ENCODE peak calls at places on chromosomes 5 and 9, in five cellular contexts. W, L, Q, S and A are unnamed samples. For H3K9me3, the result is how much of the 10 kb centered on the place peaks cover.

GRCh38 chr5:127369772-127370171 is 79.2 kb downstream of the MEGF10 start:
- DNase-seq in W (no peak), L (no peak), Q (no peak), S (no peak), A (no peak)

GRCh38 chr5:318341-318897 is 3.1 kb upstream of the AHRR start:
- DNase-seq in W (no peak), L (no peak), Q (no peak), S (no peak), A (no peak)

GRCh38 chr5:144017119-144017518 is 153.3 kb downstream of the YIPF5 start:
- DNase-seq in W (no peak), L (no peak), Q (no peak), S (no peak), A (no peak)

GRCh38 chr9:89555426-89556375 is 49.1 kb upstream of the GADD45G start:
- DNase-seq in W (no peak), L (no peak), Q (peak), S (peak), A (peak)

GRCh38 chr9:86655147-86655546 is 292.2 kb downstream of the GAS1 start:
- DNase-seq in W (no peak), L (no peak), Q (no peak), S (no peak), A (no peak)

GRCh38 chr5:35248843-35249780 is 18.8 kb upstream of the PRLR start:
- DNase-seq in W (no peak), L (no peak), Q (no peak), S (no peak), A (peak)

GRCh38 chr5:60184599-60184998 is 291.1 kb upstream of the PDE4D start:
- DNase-seq in W (no peak), L (no peak), Q (no peak), S (no peak), A (no peak)

GRCh38 chr5:137072376-137073174 is 426.6 kb downstream of the SPOCK1 start:
- DNase-seq in W (no peak), L (no peak), Q (no peak), S (peak), A (no peak)

GRCh38 chr9:133647765-133648469 is 11.8 kb downstream of the DBH start:
- DNase-seq in W (no peak), L (no peak), Q (no peak), S (no peak), A (no peak)

GRCh38 chr5:164013077-164013670 is 507.8 kb downstream of the MAT2B start:
- DNase-seq in W (no peak), L (peak), Q (peak), S (peak), A (no peak)

GRCh38 chr9:138117101-138117750 is 239.6 kb downstream of the CACNA1B start:
- DNase-seq in W (no peak), L (no peak), Q (no peak), S (no peak), A (no peak)

GRCh38 chr9:84146893-84147705 is 166.5 kb downstream of the RMI1 start:
- DNase-seq in W (no peak), L (no peak), Q (no peak), S (peak), A (no peak)

GRCh38 chr9:125523681-125524080 is 183.3 kb downstream of the MAPKAP1 start:
- DNase-seq in W (no peak), L (no peak), Q (no peak), S (no peak), A (no peak)

GRCh38 chr5:35031276-35031675 is 16.5 kb downstream of the AGXT2 start:
- DNase-seq in W (no peak), L (no peak), Q (no peak), S (no peak), A (no peak)

GRCh38 chr5:154612666-154613065 is 134.6 kb upstream of the HAND1 start:
- DNase-seq in W (no peak), L (no peak), Q (no peak), S (no peak), A (no peak)

GRCh38 chr5:80662108-80662507 is 7.3 kb upstream of the DHFR start:
- DNase-seq in W (no peak), L (no peak), Q (no peak), S (no peak), A (no peak)

GRCh38 chr5:1971944-1972343 is 89.2 kb upstream of the IRX4 start:
- DNase-seq in W (no peak), L (no peak), Q (no peak), S (no peak), A (peak)

GRCh38 chr5:109676920-109677319 is 12.8 kb upstream of the MAN2A1 start:
- DNase-seq in W (no peak), L (no peak), Q (no peak), S (no peak), A (no peak)

GRCh38 chr9:8859416-8859815 is 1059.8 kb upstream of the DMAC1 start:
- DNase-seq in W (no peak), L (no peak), Q (no peak), S (no peak), A (no peak)

GRCh38 chr5:38650540-38651275 is 94.3 kb upstream of the LIFR start:
- DNase-seq in W (no peak), L (no peak), Q (no peak), S (peak), A (no peak)

GRCh38 chr5:76145945-76146344 is 62.8 kb downstream of the SV2C start:
- DNase-seq in W (no peak), L (no peak), Q (no peak), S (no peak), A (no peak)

GRCh38 chr5:8461543-8461942 is 592.6 kb downstream of the MTRR start:
- DNase-seq in W (no peak), L (no peak), Q (no peak), S (no peak), A (no peak)

GRCh38 chr5:112616812-112617547 is 120.7 kb upstream of the APC start:
- DNase-seq in W (no peak), L (peak), Q (no peak), S (no peak), A (peak)

GRCh38 chr5:95959051-95959963 is 2.3 kb downstream of the ELL2 start:
- DNase-seq in W (no peak), L (peak), Q (no peak), S (peak), A (no peak)

GRCh38 chr5:14700478-14701436 is 36.2 kb downstream of the OTULIN start:
- DNase-seq in W (no peak), L (no peak), Q (no peak), S (no peak), A (no peak)

GRCh38 chr9:124946167-124946566 is 5.3 kb upstream of the GOLGA1 start:
- DNase-seq in W (no peak), L (no peak), Q (no peak), S (no peak), A (no peak)

GRCh38 chr5:39519566-39520231 is 94.9 kb upstream of the DAB2 start:
- DNase-seq in W (no peak), L (no peak), Q (no peak), S (peak), A (no peak)

GRCh38 chr9:95507456-95508241 is 9.1 kb downstream of the PTCH1 start:
- DNase-seq in W (peak), L (peak), Q (no peak), S (peak), A (no peak)

GRCh38 chr5:77852068-77852513 is 76.0 kb upstream of the TBCA start:
- DNase-seq in W (no peak), L (no peak), Q (no peak), S (peak), A (peak)

GRCh38 chr5:77853353-77853907 is 77.3 kb upstream of the TBCA start:
- DNase-seq in W (no peak), L (no peak), Q (no peak), S (no peak), A (no peak)

GRCh38 chr5:77850536-77851228 is 74.5 kb upstream of the TBCA start:
- DNase-seq in W (no peak), L (no peak), Q (no peak), S (no peak), A (peak)

GRCh38 chr5:77851229-77852067 is 75.3 kb upstream of the TBCA start:
- DNase-seq in W (no peak), L (no peak), Q (no peak), S (peak), A (peak)

DNA sequence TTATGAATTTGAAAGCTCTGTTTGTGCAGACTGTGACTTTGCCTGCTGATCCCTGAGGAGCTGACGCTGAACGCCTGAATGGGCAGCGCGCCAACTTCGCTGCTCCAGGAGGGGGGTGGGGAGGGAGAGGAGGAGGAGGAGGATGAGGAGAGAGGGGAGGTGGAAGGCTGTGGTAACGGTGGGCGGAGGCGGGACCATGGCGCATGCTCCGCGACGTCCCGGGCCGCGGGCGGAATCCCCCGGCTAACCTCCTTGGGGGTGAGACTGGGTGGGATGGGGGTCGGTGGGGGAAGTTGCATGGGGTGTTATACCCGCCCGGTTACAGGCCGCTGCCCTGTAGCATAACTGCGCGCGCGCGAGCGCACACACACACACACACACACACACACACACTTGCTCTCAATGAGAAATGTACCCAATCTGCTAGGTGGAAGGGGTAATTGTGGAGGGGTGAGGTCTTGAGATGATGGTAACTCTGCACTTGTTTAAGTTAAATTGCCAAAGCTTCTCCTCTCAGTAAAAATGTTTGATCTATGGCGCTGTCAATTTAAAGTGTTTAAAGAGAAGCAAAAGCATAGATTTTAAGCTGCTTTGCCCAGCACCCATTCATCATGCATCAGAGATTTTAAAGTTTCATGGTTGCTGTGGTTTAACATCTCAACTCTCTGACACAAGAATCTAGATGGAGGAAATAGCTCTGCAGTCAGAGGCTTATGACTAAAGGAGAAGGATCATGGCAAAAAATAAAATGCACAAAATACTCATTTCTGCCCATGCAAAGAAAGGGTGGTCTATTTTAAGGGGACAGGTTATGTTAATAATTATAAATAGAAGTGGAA is 76.6 kb upstream of the TBCA start:
- DNase-seq in W (no peak), L (peak), Q (peak), S (peak), A (peak)
- TF ChIP-seq POLR2AphosphoS5 in W (no peak), L (no peak), Q (no peak), S (no peak), A (no peak)

GRCh38 chr5:175146733-175147132 is 297.2 kb downstream of the DRD1 start:
- DNase-seq in W (no peak), L (no peak), Q (no peak), S (no peak), A (no peak)

DNA sequence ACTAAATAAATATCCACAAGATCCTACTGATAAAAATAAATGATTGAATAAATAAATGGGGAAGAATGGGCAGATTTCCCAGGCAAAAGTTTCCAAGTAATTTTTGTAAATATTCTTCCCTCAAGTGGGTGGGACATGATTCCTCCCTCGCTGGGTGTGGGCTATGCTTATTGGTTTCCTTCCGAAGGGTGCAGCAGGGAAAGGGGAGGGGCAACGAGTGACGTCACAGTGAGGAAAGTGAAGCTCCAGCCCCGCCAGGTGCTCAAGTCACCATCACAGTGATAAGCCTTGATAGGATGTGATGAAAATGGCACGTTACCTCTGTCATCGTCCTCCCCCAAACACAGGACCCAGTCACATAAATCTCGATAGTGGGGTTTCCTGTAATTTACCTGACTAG is 295.2 kb downstream of the DRD1 start:
- DNase-seq in W (no peak), L (no peak), Q (no peak), S (no peak), A (peak)
- H3K9me3 ChIP-seq in W (under half), L (under half), Q (under half), S (under half), A (under half)

GRCh38 chr5:140367631-140368013 is 7.6 kb downstream of the SLC4A9 start:
- DNase-seq in W (no peak), L (no peak), Q (no peak), S (no peak), A (no peak)

GRCh38 chr5:140371356-140372151 is 11.6 kb downstream of the SLC4A9 start:
- DNase-seq in W (no peak), L (no peak), Q (no peak), S (no peak), A (no peak)

GRCh38 chr5:140372971-140373487 is 13.0 kb downstream of the SLC4A9 start:
- DNase-seq in W (peak), L (peak), Q (no peak), S (peak), A (no peak)
- TF ChIP-seq POLR2AphosphoS5 in W (no peak), L (no peak), Q (no peak), S (no peak), A (no peak)

DNA sequence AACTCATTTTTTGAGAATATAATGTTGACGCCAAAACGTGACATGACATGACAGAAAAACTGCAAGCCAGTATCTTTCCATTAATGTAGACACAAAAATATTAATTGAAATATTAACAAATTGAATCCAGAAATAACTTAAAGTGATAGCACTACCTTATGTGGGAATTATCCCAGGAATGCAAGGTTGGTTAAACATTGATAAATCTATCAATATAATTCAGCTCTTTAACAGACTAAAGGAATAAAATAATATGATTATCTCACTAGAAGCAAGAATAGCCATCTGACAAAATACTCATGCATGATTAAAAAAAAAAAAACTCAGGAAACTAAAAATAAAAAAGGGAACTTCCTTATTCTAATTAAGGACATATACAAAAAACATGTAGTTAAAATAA is 6.8 kb downstream of the ZNF510 start:
- DNase-seq in W (no peak), L (no peak), Q (no peak), S (no peak), A (no peak)
- H3K9me3 ChIP-seq in W (under half), L (half or more), Q (under half), S (under half), A (under half)

DNA sequence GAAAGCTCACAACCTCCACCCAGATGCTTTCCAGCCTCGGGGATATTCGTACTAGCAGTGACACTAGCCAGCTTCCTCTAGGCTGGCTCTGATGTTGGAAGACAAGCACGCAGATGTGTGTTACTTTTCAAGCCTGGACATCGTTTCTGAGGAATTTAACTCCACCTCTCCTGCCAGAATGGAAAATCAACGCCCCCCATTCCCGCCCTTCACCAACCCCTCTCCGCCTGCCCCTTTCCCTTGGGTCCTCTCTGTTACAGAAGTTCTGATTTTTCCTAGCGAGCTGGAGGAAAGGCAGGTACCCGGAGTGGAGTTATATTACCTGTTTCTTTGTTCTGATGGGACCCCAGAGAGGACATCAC is 543 bp upstream of the NNT start:
- DNase-seq in W (peak), L (peak), Q (no peak), S (peak), A (no peak)
- TF ChIP-seq POLR2AphosphoS5 in W (peak), L (peak), Q (no peak), S (no peak), A (peak)

DNA sequence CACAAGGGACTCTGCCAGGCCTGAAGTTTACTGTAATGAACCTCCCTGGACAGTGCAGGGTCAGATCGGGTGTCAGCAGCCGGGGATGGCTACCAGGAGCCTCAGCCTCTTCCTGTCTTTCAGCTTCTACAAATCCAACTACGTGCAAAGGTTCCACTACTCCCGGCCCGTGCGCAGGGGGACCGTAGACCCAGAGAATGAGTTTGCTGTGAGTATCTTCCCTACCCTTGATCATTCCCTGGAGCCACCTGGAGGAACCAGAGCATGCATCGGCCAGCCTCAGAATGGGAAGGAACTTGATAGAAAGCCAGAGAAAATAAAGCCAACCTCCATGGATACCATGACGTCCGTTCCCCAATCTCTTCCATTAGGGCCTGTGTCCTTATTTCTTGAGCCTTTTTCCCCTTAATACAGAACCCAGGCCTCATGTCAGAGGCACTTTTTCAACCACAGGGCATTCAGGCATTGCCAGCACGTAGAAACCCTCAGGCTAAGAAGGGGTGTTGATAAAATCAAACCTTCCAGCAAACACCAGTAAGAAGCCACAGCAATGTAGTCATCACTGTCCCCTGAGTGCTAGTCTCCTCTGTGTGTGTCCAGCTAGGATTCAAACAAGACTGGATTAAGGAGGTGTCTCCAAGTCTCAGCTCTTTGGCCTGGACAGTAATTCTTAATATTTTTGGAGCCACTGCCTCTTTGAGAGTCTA is 49.0 kb upstream of the FOXI1 start:
- DNase-seq in W (no peak), L (no peak), Q (no peak), S (peak), A (no peak)
- H3K9me3 ChIP-seq in W (under half), L (under half), Q (under half), S (under half), A (under half)

GRCh38 chr9:128917151-128917849 is 3.5 kb upstream of the PHYHD1 start:
- DNase-seq in W (peak), L (peak), Q (no peak), S (peak), A (peak)
- TF ChIP-seq POLR2AphosphoS5 in W (peak), L (peak), Q (no peak), S (peak), A (peak)

DNA sequence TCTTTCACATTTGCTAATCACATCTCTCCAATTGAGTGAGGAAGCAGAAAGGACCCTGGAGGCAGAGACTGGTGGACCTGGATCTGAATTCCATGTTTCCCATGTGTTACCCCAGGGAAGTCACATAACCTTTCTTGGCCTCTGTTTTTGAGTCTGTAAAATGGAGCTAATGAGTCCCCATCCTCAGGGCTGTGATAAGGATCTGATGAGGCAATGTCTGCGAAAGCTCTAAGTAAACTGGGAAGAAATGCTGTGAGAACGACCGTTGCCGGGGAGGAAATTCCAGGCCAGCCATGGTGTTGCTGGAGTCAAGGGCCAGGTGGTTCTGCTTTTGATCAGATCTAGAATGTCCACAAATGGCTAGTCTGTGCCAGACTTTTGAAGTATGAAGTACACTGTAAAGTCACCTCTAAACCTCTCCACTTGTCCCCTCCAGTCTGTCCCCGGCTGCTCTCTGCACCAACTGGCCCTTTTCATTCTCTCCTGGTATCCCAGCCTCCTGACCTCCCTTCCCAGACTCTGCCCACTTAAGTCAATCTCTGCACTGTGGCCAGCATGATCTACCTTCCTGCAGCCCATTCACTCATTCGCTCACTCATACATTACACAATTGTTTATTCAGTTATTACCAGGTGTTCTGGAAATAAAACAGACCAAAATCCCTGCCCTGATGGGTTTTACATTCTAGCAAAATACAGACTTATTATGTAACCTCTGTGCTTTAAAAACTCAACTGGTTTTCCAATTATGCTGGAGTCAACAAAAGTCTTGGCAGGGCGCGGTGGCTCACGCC is 32.5 kb upstream of the N4BP3 start:
- DNase-seq in W (peak), L (no peak), Q (no peak), S (no peak), A (no peak)
- H3K9me3 ChIP-seq in W (under half), L (under half), Q (under half), S (under half), A (under half)